ENCODE peak calls at places on chromosomes 11 and 22, in five cellular contexts. One of them, this sample, is unnamed.

GRCh38 chr11:45056529-45056928 is 89.9 kb upstream of the PRDM11 start:
- DNase-seq in NCI-H146: peak; percentile 71
- DNase-seq in nucleus accumbens: no peak
- DNase-seq in T-helper 2 cell: no peak
- DNase-seq in EH: no peak
- DNase-seq in this sample: no peak

GRCh38 chr11:57515332-57516060 is at the start of gene SLC43A1:
- DNase-seq in NCI-H146: peak; percentile 56
- DNase-seq in T-helper 2 cell: peak; percentile 10
- DNase-seq in EH: peak; percentile 70
- DNase-seq in nucleus accumbens: no peak
- DNase-seq in this sample: peak; percentile 19

GRCh38 chr11:45928535-45929215 is 6.2 kb downstream of the LARGE2 start:
- DNase-seq in nucleus accumbens: no peak
- DNase-seq in EH: no peak
- DNase-seq in T-helper 2 cell: no peak
- DNase-seq in NCI-H146: no peak
- DNase-seq in this sample: no peak

GRCh38 chr22:50047346-50047745 is 10.8 kb downstream of the TTLL8 start:
- DNase-seq in nucleus accumbens: no peak
- DNase-seq in NCI-H146: no peak
- DNase-seq in EH: no peak
- DNase-seq in T-helper 2 cell: no peak
- DNase-seq in this sample: no peak

GRCh38 chr11:67279589-67280340 is 9.3 kb upstream of the ANKRD13D start:
- DNase-seq in T-helper 2 cell: no peak
- DNase-seq in EH: no peak
- DNase-seq in NCI-H146: no peak
- DNase-seq in nucleus accumbens: no peak
- DNase-seq in this sample: no peak

GRCh38 chr11:122668562-122669090 is 13.1 kb downstream of the UBASH3B start:
- DNase-seq in NCI-H146: no peak
- DNase-seq in nucleus accumbens: no peak
- DNase-seq in T-helper 2 cell: no peak
- DNase-seq in EH: peak; percentile 93
- DNase-seq in this sample: no peak

GRCh38 chr11:66070604-66071325 is 693 bp downstream of the PACS1 start:
- DNase-seq in T-helper 2 cell: no peak
- DNase-seq in EH: peak; percentile 55
- DNase-seq in nucleus accumbens: no peak
- DNase-seq in NCI-H146: peak; percentile 33
- DNase-seq in this sample: no peak

GRCh38 chr11:88680806-88681205 is 343.3 kb upstream of the CTSC start:
- DNase-seq in nucleus accumbens: no peak
- DNase-seq in T-helper 2 cell: no peak
- DNase-seq in EH: peak; percentile 2
- DNase-seq in NCI-H146: no peak
- DNase-seq in this sample: no peak

GRCh38 chr11:133081020-133081419 is 451.3 kb downstream of the OPCML start:
- DNase-seq in T-helper 2 cell: no peak
- DNase-seq in EH: no peak
- DNase-seq in NCI-H146: no peak
- DNase-seq in nucleus accumbens: no peak
- DNase-seq in this sample: no peak

GRCh38 chr11:130381317-130381716 is 47.1 kb downstream of the ADAMTS8 start:
- DNase-seq in nucleus accumbens: no peak
- DNase-seq in NCI-H146: no peak
- DNase-seq in EH: no peak
- DNase-seq in T-helper 2 cell: no peak
- DNase-seq in this sample: no peak

GRCh38 chr11:125049393-125049792 is 13.7 kb upstream of the SLC37A2 start:
- DNase-seq in T-helper 2 cell: no peak
- DNase-seq in EH: no peak
- DNase-seq in NCI-H146: no peak
- DNase-seq in nucleus accumbens: no peak
- DNase-seq in this sample: no peak

GRCh38 chr22:37782340-37783168 is 25.2 kb upstream of the GCAT start:
- DNase-seq in nucleus accumbens: no peak
- DNase-seq in EH: peak; percentile 97
- DNase-seq in T-helper 2 cell: no peak
- DNase-seq in NCI-H146: no peak
- DNase-seq in this sample: no peak

GRCh38 chr11:14907411-14908213 is 15.6 kb upstream of the CYP2R1 start:
- DNase-seq in EH: peak; percentile 54
- DNase-seq in T-helper 2 cell: peak; percentile 84
- DNase-seq in nucleus accumbens: no peak
- DNase-seq in NCI-H146: peak; percentile 21
- DNase-seq in this sample: peak; percentile 86

GRCh38 chr11:60098508-60098907 is 10.0 kb downstream of the MS4A2 start:
- DNase-seq in nucleus accumbens: no peak
- DNase-seq in T-helper 2 cell: no peak
- DNase-seq in NCI-H146: no peak
- DNase-seq in EH: no peak
- DNase-seq in this sample: no peak

GRCh38 chr22:29152381-29153138 is 53.1 kb upstream of the EMID1 start:
- DNase-seq in EH: no peak
- DNase-seq in NCI-H146: no peak
- DNase-seq in T-helper 2 cell: no peak
- DNase-seq in nucleus accumbens: peak; percentile 10
- DNase-seq in this sample: no peak

GRCh38 chr11:31240340-31240904 is 129.1 kb downstream of the DCDC1 start:
- DNase-seq in EH: peak; percentile 30
- DNase-seq in nucleus accumbens: no peak
- DNase-seq in T-helper 2 cell: no peak
- DNase-seq in NCI-H146: peak; percentile 81
- DNase-seq in this sample: no peak

GRCh38 chr11:74443071-74443864 is 24.1 kb downstream of the KCNE3 start:
- DNase-seq in T-helper 2 cell: no peak
- DNase-seq in nucleus accumbens: no peak
- DNase-seq in NCI-H146: peak; percentile 83
- DNase-seq in EH: no peak
- DNase-seq in this sample: no peak

GRCh38 chr11:92671081-92671480 is 298.4 kb upstream of the MTNR1B start:
- DNase-seq in EH: no peak
- DNase-seq in T-helper 2 cell: no peak
- DNase-seq in nucleus accumbens: no peak
- DNase-seq in NCI-H146: no peak
- DNase-seq in this sample: no peak

GRCh38 chr22:33393432-33393831 is 335.3 kb upstream of the SYN3 start:
- DNase-seq in T-helper 2 cell: no peak
- DNase-seq in nucleus accumbens: no peak
- DNase-seq in EH: no peak
- DNase-seq in NCI-H146: no peak
- DNase-seq in this sample: no peak

GRCh38 chr11:121881806-121882205 is 234.2 kb downstream of the BLID start:
- DNase-seq in nucleus accumbens: no peak
- DNase-seq in EH: peak; percentile 89
- DNase-seq in NCI-H146: no peak
- DNase-seq in T-helper 2 cell: no peak
- DNase-seq in this sample: no peak

GRCh38 chr22:42439821-42440674 is 7.8 kb upstream of the NFAM1 start:
- DNase-seq in nucleus accumbens: no peak
- DNase-seq in NCI-H146: no peak
- DNase-seq in T-helper 2 cell: no peak
- DNase-seq in EH: peak; percentile 27
- DNase-seq in this sample: no peak

GRCh38 chr11:27914080-27914479 is 193.9 kb downstream of the KIF18A start:
- DNase-seq in NCI-H146: no peak
- DNase-seq in nucleus accumbens: no peak
- DNase-seq in EH: peak; percentile 63
- DNase-seq in T-helper 2 cell: no peak
- DNase-seq in this sample: no peak

GRCh38 chr22:19448739-19449421 is 1.4 kb upstream of the C22orf39 start:
- DNase-seq in NCI-H146: no peak
- DNase-seq in nucleus accumbens: no peak
- DNase-seq in T-helper 2 cell: no peak
- DNase-seq in EH: no peak
- DNase-seq in this sample: no peak

GRCh38 chr11:36296925-36297604 is 977 bp downstream of the PRR5L start:
- DNase-seq in nucleus accumbens: no peak
- DNase-seq in NCI-H146: no peak
- DNase-seq in T-helper 2 cell: no peak
- DNase-seq in EH: peak; percentile 84
- DNase-seq in this sample: no peak

GRCh38 chr11:11148104-11148509 is 204.9 kb downstream of the CSNK2A3 start:
- DNase-seq in T-helper 2 cell: no peak
- DNase-seq in EH: peak; percentile 91
- DNase-seq in NCI-H146: no peak
- DNase-seq in nucleus accumbens: no peak
- DNase-seq in this sample: no peak

GRCh38 chr22:26852176-26852575 is 194.8 kb downstream of the MIAT start:
- DNase-seq in EH: no peak
- DNase-seq in NCI-H146: no peak
- DNase-seq in nucleus accumbens: no peak
- DNase-seq in T-helper 2 cell: no peak
- DNase-seq in this sample: no peak

GRCh38 chr11:61195016-61195695 is 8.2 kb upstream of the PGA3 start:
- DNase-seq in nucleus accumbens: no peak
- DNase-seq in T-helper 2 cell: no peak
- DNase-seq in EH: no peak
- DNase-seq in NCI-H146: no peak
- DNase-seq in this sample: no peak

GRCh38 chr22:39253427-39254070 is 8.8 kb upstream of the PDGFB start:
- DNase-seq in NCI-H146: peak; percentile 28
- DNase-seq in nucleus accumbens: no peak
- DNase-seq in T-helper 2 cell: no peak
- DNase-seq in EH: peak; percentile 85
- DNase-seq in this sample: no peak

GRCh38 chr11:22832315-22833041 is 2.9 kb upstream of the SVIP start:
- DNase-seq in EH: peak; percentile 6
- DNase-seq in T-helper 2 cell: no peak
- DNase-seq in nucleus accumbens: no peak
- DNase-seq in NCI-H146: no peak
- DNase-seq in this sample: no peak

GRCh38 chr11:84969103-84969502 is 658.0 kb downstream of the DLG2 start:
- DNase-seq in T-helper 2 cell: no peak
- DNase-seq in nucleus accumbens: no peak
- DNase-seq in NCI-H146: no peak
- DNase-seq in EH: no peak
- DNase-seq in this sample: no peak

GRCh38 chr11:44737222-44737621 is 10.5 kb downstream of the TSPAN18 start:
- DNase-seq in EH: no peak
- DNase-seq in NCI-H146: no peak
- DNase-seq in T-helper 2 cell: no peak
- DNase-seq in nucleus accumbens: no peak
- DNase-seq in this sample: no peak

GRCh38 chr11:125465254-125465653 is 30.8 kb downstream of the FEZ1 start:
- DNase-seq in NCI-H146: no peak
- DNase-seq in T-helper 2 cell: no peak
- DNase-seq in EH: no peak
- DNase-seq in nucleus accumbens: no peak
- DNase-seq in this sample: no peak

GRCh38 chr11:66727883-66728759 is 895 bp downstream of the SPTBN2 start:
- DNase-seq in T-helper 2 cell: no peak
- DNase-seq in EH: no peak
- DNase-seq in nucleus accumbens: no peak
- DNase-seq in NCI-H146: peak; percentile 71
- DNase-seq in this sample: no peak

GRCh38 chr11:17861036-17861755 is 126.6 kb downstream of the KCNC1 start:
- DNase-seq in T-helper 2 cell: no peak
- DNase-seq in EH: peak; percentile 18
- DNase-seq in NCI-H146: no peak
- DNase-seq in nucleus accumbens: no peak
- DNase-seq in this sample: no peak

GRCh38 chr22:23565942-23566715 is 14.0 kb downstream of the IGLL1 start:
- DNase-seq in NCI-H146: peak; percentile 68
- DNase-seq in nucleus accumbens: no peak
- DNase-seq in EH: no peak
- DNase-seq in T-helper 2 cell: no peak
- DNase-seq in this sample: no peak

GRCh38 chr22:40308999-40309578 is 37.2 kb upstream of the ADSL start:
- DNase-seq in NCI-H146: no peak
- DNase-seq in nucleus accumbens: no peak
- DNase-seq in EH: no peak
- DNase-seq in T-helper 2 cell: no peak
- DNase-seq in this sample: no peak

GRCh38 chr11:44507896-44508440 is 57.5 kb upstream of the CD82 start:
- DNase-seq in EH: no peak
- DNase-seq in NCI-H146: no peak
- DNase-seq in nucleus accumbens: no peak
- DNase-seq in T-helper 2 cell: no peak
- DNase-seq in this sample: no peak

GRCh38 chr11:111814567-111814966 is 48.4 kb upstream of the PPP2R1B start:
- DNase-seq in T-helper 2 cell: no peak
- DNase-seq in NCI-H146: no peak
- DNase-seq in EH: peak; percentile 83
- DNase-seq in nucleus accumbens: no peak
- DNase-seq in this sample: no peak